ENCODE peak calls at places on chromosomes 1 and 21, in five cellular contexts. M is thoracic aorta, K is psoas muscle, O is breast epithelium, L is left ventricle myocardium inferior. Q is an unnamed sample.
A peak's percentile ranks its signal among the peaks of the same experiment; 100 is the strongest.

GRCh38 chr1:92803140-92803887 is 18.4 kb upstream of the EVI5 start:
- DNase-seq in O (no peak), M (no peak), K (no peak), L (no peak), Q (no peak)

GRCh38 chr1:40653851-40654537 is 11.5 kb downstream of the RIMS3 start:
- DNase-seq in K (no peak), M (no peak), L (no peak), O (no peak), Q (peak; percentile 71)

GRCh38 chr1:153429266-153430165 is 13.2 kb downstream of the S100A7A start:
- DNase-seq in L (no peak), O (no peak), M (no peak), K (no peak), Q (no peak)

GRCh38 chr1:111510003-111510380 is 6.6 kb upstream of the ADORA3 start:
- DNase-seq in O (no peak), K (no peak), L (peak; percentile 72), M (no peak), Q (peak; percentile 78)

GRCh38 chr21:41630249-41630648 is 122.3 kb upstream of the TMPRSS2 start:
- DNase-seq in L (no peak), M (no peak), O (no peak), K (no peak), Q (no peak)

GRCh38 chr1:239387304-239388231 is 1.2 kb downstream of the CHRM3 start:
- DNase-seq in O (no peak), M (no peak), L (no peak), K (no peak), Q (no peak)

GRCh38 chr1:17061486-17062271 is 7.8 kb upstream of the SDHB start:
- DNase-seq in K (no peak), O (no peak), L (no peak), M (no peak), Q (no peak)

GRCh38 chr1:240652554-240652953 is 40.6 kb upstream of the GREM2 start:
- DNase-seq in K (no peak), O (no peak), M (no peak), L (no peak), Q (no peak)

GRCh38 chr1:234114648-234115307 is 210.3 kb downstream of the SLC35F3 start:
- DNase-seq in M (no peak), L (no peak), O (peak; percentile 18), K (no peak), Q (no peak)

GRCh38 chr1:29398431-29398830 is 162.1 kb downstream of the PTPRU start:
- DNase-seq in M (no peak), O (peak; percentile 49), K (no peak), L (no peak), Q (no peak)

DNA sequence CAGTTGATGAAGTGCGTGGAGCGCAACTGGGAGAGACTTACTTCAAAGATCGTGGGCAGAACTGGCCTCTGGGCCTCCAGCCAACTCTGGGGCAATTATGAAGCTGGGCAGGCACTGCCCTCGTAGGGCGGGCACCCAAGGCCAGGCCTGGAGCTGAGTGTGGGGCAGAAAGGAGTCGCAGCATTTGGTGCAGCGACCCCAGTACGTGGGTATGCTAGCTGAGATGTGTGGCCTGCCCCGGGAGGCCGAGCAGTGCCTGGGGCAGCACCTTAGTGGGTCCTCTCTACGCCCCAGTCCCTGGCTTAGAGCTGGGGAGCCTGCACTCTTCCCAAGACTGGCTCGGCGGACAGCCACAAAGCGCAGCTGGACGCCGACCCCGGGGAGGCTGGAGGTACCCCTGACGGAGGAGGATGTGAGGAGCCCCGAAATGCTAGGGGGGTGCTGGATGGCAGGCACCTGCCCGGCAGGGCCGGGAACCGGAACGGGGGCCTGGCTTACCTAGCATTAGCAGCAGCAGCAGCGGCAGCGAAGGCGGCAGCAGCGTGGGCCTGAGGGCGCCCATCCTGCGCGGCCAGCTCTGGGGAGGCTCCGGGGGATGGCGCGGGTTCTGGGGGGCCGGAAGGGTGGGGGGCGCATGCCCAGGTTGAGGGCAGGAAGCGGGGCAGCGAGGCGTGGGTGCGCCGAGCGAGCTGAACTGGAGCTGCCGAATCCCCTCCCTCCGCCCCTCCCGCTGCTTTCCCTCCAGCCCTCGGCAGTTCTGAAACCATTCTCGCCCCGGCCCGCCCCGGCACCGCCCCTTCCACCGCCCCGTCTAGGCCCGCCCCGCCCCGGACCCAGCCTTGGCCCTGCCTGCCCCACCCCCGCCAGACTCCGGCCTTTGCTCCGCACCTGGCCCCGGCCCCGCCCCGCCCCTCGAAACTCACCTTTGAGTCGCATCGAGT is at the start of gene IGSF8:
- DNase-seq in M (peak; percentile 73), K (peak; percentile 95), O (peak; percentile 89), L (peak; percentile 94), Q (peak; percentile 93)
- H3K4me1 ChIP-seq in M (peaks cover 30% of the 10 kb centered on the region), K (peaks cover 41% of the 10 kb centered on the region), O (peaks cover 14% of the 10 kb centered on the region), L (peaks cover 57% of the 10 kb centered on the region), Q (peaks cover 2% of the 10 kb centered on the region)

GRCh38 chr21:38663282-38663681 is 142.4 kb upstream of the ETS2 start:
- DNase-seq in M (no peak), O (no peak), L (no peak), K (no peak), Q (no peak)
- H3K4me3 ChIP-seq in M (no peak overlapping the region), O (no peak overlapping the region), L (no peak overlapping the region), K (no peak overlapping the region), Q (no peak overlapping the region)

GRCh38 chr1:10674700-10675598 is 121.5 kb downstream of the CASZ1 start:
- DNase-seq in O (no peak), M (no peak), L (no peak), K (no peak), Q (no peak)

GRCh38 chr1:10672376-10673050 is 123.9 kb downstream of the CASZ1 start:
- DNase-seq in M (no peak), L (no peak), K (no peak), O (no peak), Q (no peak)

GRCh38 chr1:10675813-10676212 is 120.6 kb downstream of the CASZ1 start:
- DNase-seq in L (no peak), K (no peak), M (no peak), O (no peak), Q (no peak)

GRCh38 chr1:10673305-10673704 is 123.1 kb downstream of the CASZ1 start:
- DNase-seq in L (no peak), K (no peak), M (no peak), O (no peak), Q (no peak)

GRCh38 chr1:10674222-10674621 is 122.2 kb downstream of the CASZ1 start:
- DNase-seq in O (no peak), K (no peak), L (no peak), M (no peak), Q (no peak)
- H3K4me1 ChIP-seq in O (peaks cover 7% of the 10 kb centered on the region), K (peaks cover 42% of the 10 kb centered on the region), L (peaks cover 99% of the 10 kb centered on the region), M (peaks cover 12% of the 10 kb centered on the region), Q (peaks cover 5% of the 10 kb centered on the region)

GRCh38 chr1:160768295-160768657 is 27.7 kb upstream of the LY9 start:
- DNase-seq in K (peak; percentile 56), O (no peak), M (no peak), L (peak; percentile 27), Q (peak; percentile 71)

GRCh38 chr1:160761886-160762285 is 22.8 kb downstream of the SLAMF7 start:
- DNase-seq in K (no peak), L (no peak), O (no peak), M (no peak), Q (no peak)

GRCh38 chr1:160763993-160764392 is 24.9 kb downstream of the SLAMF7 start:
- DNase-seq in O (no peak), L (no peak), K (no peak), M (no peak), Q (no peak)

GRCh38 chr1:160773088-160773487 is 22.9 kb upstream of the LY9 start:
- DNase-seq in L (no peak), K (no peak), O (no peak), M (no peak), Q (no peak)

GRCh38 chr1:160767417-160768294 is 28.3 kb upstream of the LY9 start:
- DNase-seq in L (no peak), O (no peak), K (no peak), M (no peak), Q (no peak)
- H3K4me3 ChIP-seq in L (peak overlapping the region; percentile 11), O (no peak overlapping the region), K (no peak overlapping the region), M (peak overlapping the region; percentile 8), Q (no peak overlapping the region)

DNA sequence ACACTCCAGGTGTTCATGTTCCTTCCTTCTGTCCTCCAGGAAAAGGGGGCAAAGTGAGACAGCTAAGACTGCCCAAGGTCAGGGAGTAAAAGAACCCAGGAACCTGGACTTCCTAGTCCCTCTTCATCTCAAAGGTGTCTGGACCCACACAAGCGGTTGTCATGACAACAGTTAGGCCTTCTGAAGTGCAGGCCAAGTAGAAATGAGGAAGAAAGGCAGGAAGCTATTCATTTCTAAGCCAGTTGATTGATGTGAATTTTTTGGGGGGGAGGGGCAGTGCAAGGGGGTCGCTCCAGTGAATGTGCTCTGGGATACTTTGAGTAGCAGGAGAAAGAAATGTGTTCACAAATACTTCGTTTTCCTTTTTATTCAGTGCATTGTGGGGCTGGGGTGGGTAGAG is 114.3 kb downstream of the NAV1 start:
- DNase-seq in L (no peak), O (no peak), K (no peak), M (no peak), Q (no peak)
- H3K4me1 ChIP-seq in L (peaks cover 97% of the 10 kb centered on the region), O (peaks cover 11% of the 10 kb centered on the region), K (peaks cover 21% of the 10 kb centered on the region), M (peaks cover 18% of the 10 kb centered on the region), Q (peaks cover 12% of the 10 kb centered on the region)

GRCh38 chr1:208731976-208732821 is 488.0 kb upstream of the PLXNA2 start:
- DNase-seq in K (no peak), M (no peak), L (no peak), O (no peak), Q (no peak)
- H3K4me3 ChIP-seq in K (no peak overlapping the region), M (peak overlapping the region; percentile 60), L (peak overlapping the region; percentile 45), O (no peak overlapping the region), Q (peak overlapping the region; percentile 40)

DNA sequence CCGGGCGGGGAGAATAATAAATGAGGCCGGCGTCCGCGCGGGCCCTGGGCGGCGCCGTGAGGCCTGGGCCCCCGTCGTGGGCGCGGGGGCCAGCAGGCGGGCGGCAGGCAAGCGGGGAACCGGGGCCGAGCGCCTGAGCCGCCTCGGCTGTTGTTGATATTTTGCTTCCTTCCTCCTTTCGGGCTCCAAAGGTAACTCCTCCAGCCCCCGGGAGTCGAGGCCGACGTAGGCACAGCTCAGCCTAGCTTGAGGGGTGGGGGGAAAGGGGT is at the start of gene MEF2D:
- DNase-seq in L (no peak), K (no peak), O (no peak), M (no peak), Q (no peak)
- H3K4me1 ChIP-seq in L (peaks cover 93% of the 10 kb centered on the region), K (peaks cover 60% of the 10 kb centered on the region), O (peaks cover 13% of the 10 kb centered on the region), M (peaks cover 57% of the 10 kb centered on the region), Q (peaks cover 40% of the 10 kb centered on the region)

GRCh38 chr1:89910268-89910667 is 84.6 kb upstream of the ZNF326 start:
- DNase-seq in M (no peak), O (no peak), K (no peak), L (no peak), Q (no peak)

GRCh38 chr1:89910780-89911179 is 84.1 kb upstream of the ZNF326 start:
- DNase-seq in O (no peak), L (no peak), K (no peak), M (no peak), Q (no peak)

GRCh38 chr1:89907669-89908293 is 86.9 kb downstream of the LRRC8D start:
- DNase-seq in M (no peak), L (no peak), K (no peak), O (no peak), Q (no peak)

GRCh38 chr1:89908294-89908992 is 86.5 kb upstream of the ZNF326 start:
- DNase-seq in K (no peak), M (no peak), O (no peak), L (no peak), Q (no peak)

GRCh38 chr1:89908993-89909436 is 85.9 kb upstream of the ZNF326 start:
- DNase-seq in M (no peak), L (no peak), K (no peak), O (no peak), Q (no peak)
- H3K4me3 ChIP-seq in M (no peak overlapping the region), L (no peak overlapping the region), K (peak overlapping the region; percentile 5), O (no peak overlapping the region), Q (no peak overlapping the region)

GRCh38 chr1:150979723-150980056 is 2.4 kb upstream of the ANXA9 start:
- DNase-seq in L (no peak), M (no peak), O (no peak), K (no peak), Q (no peak)
- H3K4me1 ChIP-seq in L (peaks cover 36% of the 10 kb centered on the region), M (peaks cover 16% of the 10 kb centered on the region), O (peaks cover 9% of the 10 kb centered on the region), K (peaks cover 8% of the 10 kb centered on the region), Q (peaks cover 3% of the 10 kb centered on the region)